ENCODE peak calls at places on chromosome 3, in four cellular contexts. One of them, this sample, is unnamed.

GRCh38 chr3:78035020-78035660 is 995.2 kb downstream of the ROBO2 start:
- DNase-seq in esophagus squamous epithelium: no peak
- DNase-seq in GM12864: no peak
- DNase-seq in A549: no peak
- DNase-seq in this sample: no peak

GRCh38 chr3:194738254-194739093 is 52.8 kb downstream of the FAM43A start:
- DNase-seq in esophagus squamous epithelium: no peak
- DNase-seq in GM12864: no peak
- DNase-seq in A549: no peak
- DNase-seq in this sample: peak; percentile 18

GRCh38 chr3:30657914-30658313 is 51.5 kb downstream of the TGFBR2 start:
- DNase-seq in esophagus squamous epithelium: no peak
- DNase-seq in GM12864: no peak
- DNase-seq in A549: no peak
- DNase-seq in this sample: no peak

GRCh38 chr3:38124324-38125122 is 12.4 kb downstream of the ACAA1 start:
- DNase-seq in esophagus squamous epithelium: no peak
- DNase-seq in GM12864: no peak
- DNase-seq in A549: no peak
- DNase-seq in this sample: no peak

GRCh38 chr3:33315826-33316225 is 38.6 kb downstream of the FBXL2 start:
- DNase-seq in esophagus squamous epithelium: no peak
- DNase-seq in GM12864: no peak
- DNase-seq in A549: peak; percentile 34
- DNase-seq in this sample: no peak

GRCh38 chr3:72652395-72652794 is 195.8 kb downstream of the SHQ1 start:
- DNase-seq in esophagus squamous epithelium: no peak
- DNase-seq in GM12864: no peak
- DNase-seq in A549: no peak
- DNase-seq in this sample: no peak

GRCh38 chr3:41715376-41715775 is 246.5 kb downstream of the ULK4 start:
- DNase-seq in esophagus squamous epithelium: no peak
- DNase-seq in GM12864: no peak
- DNase-seq in A549: no peak
- DNase-seq in this sample: no peak

GRCh38 chr3:10455515-10455914 is 49.9 kb downstream of the ATP2B2 start:
- DNase-seq in esophagus squamous epithelium: no peak
- DNase-seq in GM12864: no peak
- DNase-seq in A549: no peak
- DNase-seq in this sample: no peak

GRCh38 chr3:128786434-128787020 is 60.5 kb downstream of the RAB7A start:
- DNase-seq in esophagus squamous epithelium: no peak
- DNase-seq in GM12864: no peak
- DNase-seq in A549: no peak
- DNase-seq in this sample: no peak

GRCh38 chr3:79286882-79287281 is 480.9 kb downstream of the ROBO1 start:
- DNase-seq in esophagus squamous epithelium: no peak
- DNase-seq in GM12864: no peak
- DNase-seq in A549: no peak
- DNase-seq in this sample: no peak

GRCh38 chr3:61928020-61928419 is 366.6 kb downstream of the PTPRG start:
- DNase-seq in esophagus squamous epithelium: no peak
- DNase-seq in GM12864: no peak
- DNase-seq in A549: no peak
- DNase-seq in this sample: no peak

GRCh38 chr3:190531406-190531805 is 17.5 kb downstream of the IL1RAP start:
- DNase-seq in esophagus squamous epithelium: no peak
- DNase-seq in GM12864: no peak
- DNase-seq in A549: no peak
- DNase-seq in this sample: no peak

GRCh38 chr3:17239417-17239816 is 354.7 kb downstream of the PLCL2 start:
- DNase-seq in esophagus squamous epithelium: no peak
- DNase-seq in GM12864: no peak
- DNase-seq in A549: no peak
- DNase-seq in this sample: no peak
- H3K4me3 ChIP-seq in esophagus squamous epithelium: no peak overlapping the region
- H3K4me3 ChIP-seq in GM12864: no peak overlapping the region
- H3K4me3 ChIP-seq in A549: no peak overlapping the region
- H3K4me3 ChIP-seq in this sample: no peak overlapping the region

DNA sequence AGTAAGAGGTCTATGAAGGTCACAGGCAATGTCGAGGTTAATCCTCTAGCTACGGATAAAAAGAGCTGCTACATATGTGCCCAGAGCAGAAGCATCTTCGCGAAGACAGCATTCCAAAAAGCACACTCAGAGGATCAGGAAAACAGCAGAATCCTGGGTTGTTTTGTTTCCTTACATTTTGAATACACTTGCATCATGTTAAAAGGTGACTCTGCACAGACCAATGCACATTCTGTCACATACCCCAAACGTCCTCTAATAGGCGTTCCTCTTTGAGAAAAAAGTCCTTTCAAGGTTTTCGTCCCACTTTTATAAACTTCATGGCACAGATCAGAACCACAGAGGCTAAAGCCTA is 52.7 kb downstream of the VGLL4 start:
- DNase-seq in esophagus squamous epithelium: no peak
- DNase-seq in GM12864: no peak
- DNase-seq in A549: no peak
- DNase-seq in this sample: no peak
- H3K4me3 ChIP-seq in esophagus squamous epithelium: no peak overlapping the region
- H3K4me3 ChIP-seq in GM12864: no peak overlapping the region
- H3K4me3 ChIP-seq in A549: no peak overlapping the region
- H3K4me3 ChIP-seq in this sample: peak overlapping the region; percentile 12

GRCh38 chr3:52495777-52496602 is 852 bp downstream of the STAB1 start:
- DNase-seq in esophagus squamous epithelium: no peak
- DNase-seq in GM12864: no peak
- DNase-seq in A549: no peak
- DNase-seq in this sample: peak; percentile 9
- H3K4me3 ChIP-seq in esophagus squamous epithelium: no peak overlapping the region
- H3K4me3 ChIP-seq in GM12864: no peak overlapping the region
- H3K4me3 ChIP-seq in A549: no peak overlapping the region
- H3K4me3 ChIP-seq in this sample: no peak overlapping the region

DNA sequence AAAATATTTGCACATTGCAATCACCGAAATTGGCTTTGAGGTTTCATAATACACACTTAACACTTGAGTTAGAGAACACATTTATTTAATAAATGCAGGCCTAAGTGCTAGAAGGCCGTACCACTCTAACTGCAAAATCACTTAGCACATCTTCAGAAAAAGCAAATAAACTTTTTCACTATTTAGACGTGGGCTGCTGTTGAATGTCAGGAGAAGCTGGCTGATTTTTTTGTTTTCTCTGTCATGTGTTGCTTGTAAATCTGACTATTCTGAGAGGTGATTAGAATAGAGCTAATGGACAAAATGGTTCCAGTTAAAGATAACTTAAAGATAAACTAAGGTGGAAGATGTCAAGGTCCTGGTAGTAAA is 265.1 kb downstream of the FOXP1 start:
- DNase-seq in esophagus squamous epithelium: no peak
- DNase-seq in GM12864: no peak
- DNase-seq in A549: no peak
- DNase-seq in this sample: no peak
- H3K4me3 ChIP-seq in esophagus squamous epithelium: no peak overlapping the region
- H3K4me3 ChIP-seq in GM12864: no peak overlapping the region
- H3K4me3 ChIP-seq in A549: no peak overlapping the region
- H3K4me3 ChIP-seq in this sample: no peak overlapping the region

GRCh38 chr3:53073553-53074365 is 27.9 kb upstream of the SFMBT1 start:
- DNase-seq in esophagus squamous epithelium: no peak
- DNase-seq in GM12864: no peak
- DNase-seq in A549: no peak
- DNase-seq in this sample: no peak
- H3K4me3 ChIP-seq in esophagus squamous epithelium: peak overlapping the region; percentile 67
- H3K4me3 ChIP-seq in GM12864: peak overlapping the region; percentile 73
- H3K4me3 ChIP-seq in A549: no peak overlapping the region
- H3K4me3 ChIP-seq in this sample: peak overlapping the region; percentile 84

GRCh38 chr3:180528843-180529242 is 73.1 kb upstream of the TTC14 start:
- DNase-seq in esophagus squamous epithelium: no peak
- DNase-seq in GM12864: no peak
- DNase-seq in A549: no peak
- DNase-seq in this sample: no peak

GRCh38 chr3:180523040-180523439 is 78.9 kb upstream of the TTC14 start:
- DNase-seq in esophagus squamous epithelium: no peak
- DNase-seq in GM12864: no peak
- DNase-seq in A549: no peak
- DNase-seq in this sample: no peak
- H3K4me3 ChIP-seq in esophagus squamous epithelium: no peak overlapping the region
- H3K4me3 ChIP-seq in GM12864: no peak overlapping the region
- H3K4me3 ChIP-seq in A549: no peak overlapping the region
- H3K4me3 ChIP-seq in this sample: no peak overlapping the region